ENCODE peak calls at places on chromosome 2, in four cellular contexts. T is spleen, J is adrenal gland, Z is brain microvascular endothelial cell. P is an unnamed sample.

GRCh38 chr2:135819211-135819610 is 17.8 kb downstream of the LCT start:
- DNase-seq in Z (peak; percentile 46), T (no peak), J (no peak), P (no peak)

GRCh38 chr2:199259671-199260070 is 198.1 kb downstream of the SATB2 start:
- DNase-seq in J (no peak), T (no peak), Z (no peak), P (no peak)

GRCh38 chr2:109031481-109032228 is 42.6 kb upstream of the EDAR start:
- DNase-seq in Z (peak; percentile 1), J (peak; percentile 59), T (peak; percentile 92), P (no peak)

GRCh38 chr2:240614391-240614790 is 10.9 kb upstream of the GPR35 start:
- DNase-seq in T (peak; percentile 48), Z (no peak), J (no peak), P (no peak)

GRCh38 chr2:78175642-78176041 is 653.5 kb upstream of the LRRTM4 start:
- DNase-seq in T (no peak), Z (no peak), J (no peak), P (no peak)

GRCh38 chr2:23520256-23520655 is 135.3 kb downstream of the KLHL29 start:
- DNase-seq in J (no peak), Z (no peak), T (no peak), P (no peak)

GRCh38 chr2:7825591-7826312 is 856.1 kb upstream of the ID2 start:
- DNase-seq in Z (peak; percentile 96), J (no peak), T (no peak), P (no peak)

GRCh38 chr2:67399831-67400489 is 2.8 kb downstream of the ETAA1 start:
- DNase-seq in Z (peak; percentile 49), T (no peak), J (no peak), P (no peak)

GRCh38 chr2:69581774-69582581 is 61.6 kb downstream of the AAK1 start:
- DNase-seq in J (peak; percentile 75), Z (peak; percentile 40), T (no peak), P (no peak)

GRCh38 chr2:24400207-24400907 is 40.0 kb upstream of the ITSN2 start:
- DNase-seq in Z (no peak), T (no peak), J (no peak), P (no peak)

GRCh38 chr2:30871980-30872789 is 64.9 kb upstream of the CAPN13 start:
- DNase-seq in T (no peak), Z (no peak), J (no peak), P (no peak)

GRCh38 chr2:109279243-109279860 is 150.3 kb downstream of the SH3RF3 start:
- DNase-seq in Z (no peak), T (no peak), J (peak; percentile 80), P (no peak)

GRCh38 chr2:142642654-142643053 is 234.8 kb upstream of the KYNU start:
- DNase-seq in Z (peak; percentile 24), J (no peak), T (no peak), P (no peak)

GRCh38 chr2:121019073-121019472 is 265.9 kb downstream of the TFCP2L1 start:
- DNase-seq in T (no peak), J (no peak), Z (no peak), P (no peak)

GRCh38 chr2:13884271-13884976 is 748.1 kb upstream of the LRATD1 start:
- DNase-seq in Z (no peak), J (no peak), T (no peak), P (no peak)

GRCh38 chr2:240231838-240232244 is 91.4 kb upstream of the OTOS start:
- DNase-seq in T (peak; percentile 51), Z (no peak), J (no peak), P (no peak)

GRCh38 chr2:174343638-174344455 is 9.1 kb downstream of the SP9 start:
- DNase-seq in J (no peak), T (peak; percentile 73), Z (no peak), P (no peak)

GRCh38 chr2:25379535-25379934 is 37.8 kb upstream of the DNMT3A start:
- DNase-seq in T (peak; percentile 41), Z (no peak), J (peak; percentile 41), P (no peak)

GRCh38 chr2:103153580-103153979 is 391.7 kb downstream of the TMEM182 start:
- DNase-seq in J (no peak), Z (no peak), T (no peak), P (no peak)

GRCh38 chr2:28663359-28663758 is 88.3 kb upstream of the PPP1CB start:
- DNase-seq in T (no peak), Z (peak; percentile 67), J (no peak), P (no peak)
- H3K27ac ChIP-seq in T (no peak overlapping the region), Z (peak overlapping the region; percentile 64), J (no peak overlapping the region), P (peak overlapping the region; percentile 66)

GRCh38 chr2:227480528-227480927 is 8.6 kb downstream of the AGFG1 start:
- DNase-seq in T (no peak), Z (no peak), J (no peak), P (no peak)
- TF ChIP-seq CTCF in T (no peak), Z (no peak), J (no peak), P (no peak)

GRCh38 chr2:31969178-31969577 is 41.6 kb downstream of the MEMO1 start:
- DNase-seq in J (no peak), Z (no peak), T (no peak), P (no peak)

GRCh38 chr2:31962757-31963361 is 47.9 kb downstream of the MEMO1 start:
- DNase-seq in J (peak; percentile 65), T (no peak), Z (no peak), P (no peak)

GRCh38 chr2:31972059-31972458 is 38.7 kb downstream of the MEMO1 start:
- DNase-seq in T (no peak), J (no peak), Z (no peak), P (no peak)

GRCh38 chr2:31965094-31965493 is 45.7 kb downstream of the MEMO1 start:
- DNase-seq in Z (no peak), T (no peak), J (no peak), P (no peak)

GRCh38 chr2:31967790-31968189 is 43.0 kb downstream of the MEMO1 start:
- DNase-seq in Z (no peak), T (no peak), J (no peak), P (no peak)
- H3K4me3 ChIP-seq in Z (no peak overlapping the region), T (no peak overlapping the region), J (no peak overlapping the region), P (no peak overlapping the region)

DNA sequence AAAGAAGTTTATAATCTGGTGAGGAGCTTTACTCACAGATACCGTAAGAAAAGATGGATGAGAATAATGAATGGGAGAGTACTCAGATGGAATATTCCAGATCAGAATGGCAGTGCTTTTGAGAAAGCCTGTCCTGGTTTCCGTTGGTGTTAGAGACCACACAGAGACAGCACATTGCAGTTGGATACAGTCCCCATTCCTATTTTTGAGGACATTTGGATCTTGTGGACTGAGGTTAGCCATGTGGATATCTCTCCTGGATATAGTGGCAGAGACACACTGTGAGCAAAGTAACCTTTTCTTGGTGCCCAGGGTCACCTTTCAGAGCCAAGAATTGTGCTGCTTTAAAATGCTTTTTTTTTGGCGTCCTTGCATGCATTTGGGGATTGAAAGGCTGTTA is 63.7 kb downstream of the TANC1 start:
- DNase-seq in J (no peak), Z (no peak), T (no peak), P (no peak)
- H3K27ac ChIP-seq in J (peak overlapping the region; percentile 0), Z (no peak overlapping the region), T (no peak overlapping the region), P (no peak overlapping the region)

DNA sequence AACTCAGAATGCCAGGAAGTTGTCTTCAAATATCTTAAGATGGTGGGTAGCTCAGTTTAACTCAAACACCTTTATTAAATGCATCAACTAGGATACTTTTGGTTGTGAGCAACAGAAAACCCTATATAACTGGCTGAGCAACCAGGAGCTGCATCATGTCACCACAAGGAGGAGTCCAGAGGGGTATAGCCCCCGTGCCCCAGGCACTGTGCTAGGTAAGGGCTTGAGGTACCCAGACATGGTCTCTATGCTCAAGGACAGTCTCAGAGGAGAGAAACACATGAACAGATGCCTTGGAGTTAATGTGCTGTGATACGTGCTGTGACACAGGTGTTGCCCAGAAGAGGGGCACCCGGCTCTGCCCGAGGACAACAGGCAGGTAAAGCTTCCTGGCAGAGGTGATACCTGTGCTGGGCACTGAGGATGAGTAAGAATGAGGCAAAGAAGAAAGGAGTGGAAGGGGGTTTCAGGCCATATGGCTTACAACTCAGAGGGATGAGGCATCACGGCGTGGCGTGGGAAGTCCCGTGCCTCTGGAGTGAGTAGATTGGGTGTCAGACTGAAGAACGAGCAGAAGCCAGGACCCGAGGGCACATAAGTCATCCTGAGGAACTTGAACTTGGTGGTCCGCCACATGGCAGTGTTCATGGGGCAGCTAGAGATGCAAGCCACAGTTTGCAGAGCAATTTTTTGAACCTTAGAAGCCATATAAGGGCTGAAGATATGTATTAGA is 32.0 kb upstream of the CAB39 start:
- DNase-seq in T (no peak), Z (no peak), J (no peak), P (no peak)
- TF ChIP-seq CTCF in T (no peak), Z (peak; percentile 28), J (no peak), P (no peak)

GRCh38 chr2:161243312-161243711 is 64.9 kb upstream of the PSMD14 start:
- DNase-seq in J (no peak), Z (no peak), T (no peak), P (no peak)
- H3K4me3 ChIP-seq in J (no peak overlapping the region), Z (no peak overlapping the region), T (no peak overlapping the region), P (no peak overlapping the region)

GRCh38 chr2:64402876-64403275 is 51.1 kb upstream of the LGALSL start:
- DNase-seq in Z (peak; percentile 32), J (no peak), T (no peak), P (no peak)
- H3K27ac ChIP-seq in Z (no peak overlapping the region), J (peak overlapping the region; percentile 59), T (no peak overlapping the region), P (no peak overlapping the region)

P was measured in AG04450.